ENCODE peak calls at places on chromosomes 7 and 10, in eight cellular contexts. L is GM04503; Q is cardiac fibroblast; T is occipital lobe; U is hepatic stellate cell; O is T-cell; S is stromal cell of bone marrow; N is stimulated activated CD4-positive, alpha-beta T cell treated with anti-CD3 and anti-CD28 coated beads, TNF-alpha, amount 100 ng/mL, for 1 hour. K is an unnamed sample.
A peak's percentile ranks its signal among the peaks of the same experiment; 100 is the strongest.

GRCh38 chr7:36894190-36894589 is 169.9 kb upstream of the AOAH start:
- DNase-seq in L (no peak), Q (no peak), T (no peak), U (no peak), O (no peak), S (no peak), N (no peak), K (no peak)

GRCh38 chr10:86017841-86018734 is 348.5 kb downstream of the GRID1 start:
- DNase-seq in L (no peak), Q (no peak), T (peak; percentile 31), U (no peak), O (no peak), S (no peak), N (no peak), K (no peak)

GRCh38 chr10:122435212-122435827 is 19.1 kb upstream of the ARMS2 start:
- DNase-seq in L (no peak), Q (peak; percentile 60), T (no peak), U (no peak), O (no peak), S (peak; percentile 28), N (no peak), K (no peak)

GRCh38 chr7:84848219-84848973 is 338.5 kb downstream of the SEMA3D start:
- DNase-seq in L (no peak), Q (peak; percentile 4), T (no peak), U (no peak), O (no peak), S (no peak), N (no peak), K (no peak)

GRCh38 chr10:78025685-78026364 is 3.5 kb downstream of the POLR3A start:
- DNase-seq in L (no peak), Q (no peak), T (no peak), U (peak; percentile 33), O (no peak), S (peak; percentile 61), N (no peak), K (no peak)

GRCh38 chr7:142560166-142560565 is 189.1 kb upstream of the PRSS1 start:
- DNase-seq in L (no peak), Q (no peak), T (no peak), U (no peak), O (no peak), S (no peak), N (no peak), K (no peak)

GRCh38 chr7:127822822-127823508 is 171.0 kb downstream of the SND1 start:
- DNase-seq in L (no peak), Q (no peak), T (no peak), U (no peak), O (no peak), S (no peak), N (no peak), K (peak; percentile 43)

GRCh38 chr7:152884321-152884720 is 124.8 kb downstream of the ACTR3B start:
- DNase-seq in L (no peak), Q (no peak), T (no peak), U (no peak), O (no peak), S (no peak), N (no peak), K (no peak)

GRCh38 chr10:44983895-44984278 is 5.3 kb upstream of the DEPP1 start:
- DNase-seq in L (no peak), Q (no peak), T (no peak), U (no peak), O (no peak), S (no peak), N (no peak), K (no peak)

GRCh38 chr7:154188330-154188729 is 136.1 kb downstream of the DPP6 start:
- DNase-seq in L (no peak), Q (no peak), T (no peak), U (no peak), O (no peak), S (no peak), N (no peak), K (no peak)

GRCh38 chr7:128831178-128831993 is 1.2 kb downstream of the FLNC start:
- DNase-seq in L (no peak), Q (peak; percentile 65), T (no peak), U (peak; percentile 79), O (no peak), S (no peak), N (no peak), K (peak; percentile 32)

GRCh38 chr10:110344622-110345021 is 39.9 kb upstream of the SMNDC1 start:
- DNase-seq in L (no peak), Q (no peak), T (no peak), U (no peak), O (no peak), S (no peak), N (no peak), K (no peak)

GRCh38 chr10:36802523-36803153 is 322.8 kb upstream of the ANKRD30A start:
- DNase-seq in L (no peak), Q (peak; percentile 35), T (no peak), U (no peak), O (no peak), S (no peak), N (no peak), K (no peak)

GRCh38 chr10:61757001-61757400 is 94.3 kb downstream of the CABCOCO1 start:
- DNase-seq in L (no peak), Q (no peak), T (no peak), U (no peak), O (no peak), S (no peak), N (no peak), K (no peak)

GRCh38 chr10:102596506-102596971 is 47.7 kb upstream of the TRIM8 start:
- DNase-seq in L (no peak), Q (peak; percentile 77), T (no peak), U (peak; percentile 74), O (peak; percentile 18), S (no peak), N (no peak), K (peak; percentile 49)

GRCh38 chr10:12235796-12236195 is 39.8 kb downstream of the CDC123 start:
- DNase-seq in L (no peak), Q (peak; percentile 22), T (no peak), U (peak; percentile 41), O (no peak), S (no peak), N (no peak), K (no peak)

GRCh38 chr10:5293691-5294550 is 70.8 kb upstream of the UCN3 start:
- DNase-seq in L (no peak), Q (peak; percentile 44), T (no peak), U (peak; percentile 50), O (peak; percentile 62), S (no peak), N (no peak), K (peak; percentile 80)

GRCh38 chr7:38723327-38723726 is 92.2 kb upstream of the AMPH start:
- DNase-seq in L (no peak), Q (no peak), T (no peak), U (no peak), O (no peak), S (no peak), N (no peak), K (no peak)

GRCh38 chr10:5927306-5927705 is 37.3 kb downstream of the FBH1 start:
- DNase-seq in L (peak; percentile 77), Q (peak; percentile 42), T (no peak), U (no peak), O (no peak), S (peak; percentile 81), N (no peak), K (no peak)

GRCh38 chr7:14457567-14458453 is 444.7 kb downstream of the DGKB start:
- DNase-seq in L (peak; percentile 15), Q (peak; percentile 93), T (peak; percentile 31), U (peak; percentile 23), O (peak; percentile 23), S (peak; percentile 71), N (no peak), K (peak; percentile 66)

K was measured in PC-9.